ENCODE peak calls at places on chromosome 17, in four cellular contexts. I is left lung, T is OCI-LY7, A is H9. D is an unnamed sample.

GRCh38 chr17:34571428-34572130 is 7.8 kb upstream of the TMEM132E start:
- DNase-seq in I (no peak), A (no peak), T (no peak), D (no peak)

GRCh38 chr17:74442670-74443515 is 11.0 kb downstream of the GPRC5C start:
- DNase-seq in A (peak; percentile 69), I (peak; percentile 92), T (peak; percentile 88), D (no peak)

GRCh38 chr17:43766413-43767052 is 7.9 kb upstream of the SOST start:
- DNase-seq in A (peak; percentile 68), I (no peak), T (peak; percentile 45), D (peak; percentile 38)

GRCh38 chr17:41049110-41049509 is 2.0 kb upstream of the KRTAP2-1 start:
- DNase-seq in A (no peak), T (no peak), I (no peak), D (no peak)

GRCh38 chr17:37406635-37407455 is at the start of the genes ACACA and TADA2A:
- DNase-seq in A (peak; percentile 85), I (peak; percentile 93), T (peak; percentile 86), D (peak; percentile 86)

GRCh38 chr17:35540589-35541404 is 3.3 kb upstream of the SLFN12L start:
- DNase-seq in A (no peak), T (peak; percentile 27), I (peak; percentile 82), D (no peak)

GRCh38 chr17:72754513-72754912 is 338.0 kb downstream of the SLC39A11 start:
- DNase-seq in A (no peak), T (no peak), I (no peak), D (no peak)

GRCh38 chr17:50692448-50693040 is 15.2 kb downstream of the ANKRD40 start:
- DNase-seq in A (no peak), T (no peak), I (no peak), D (no peak)

GRCh38 chr17:17416007-17416399 is 60.8 kb upstream of the MED9 start:
- DNase-seq in T (peak; percentile 89), A (peak; percentile 84), I (no peak), D (peak; percentile 84)

GRCh38 chr17:9427460-9428315 is 147.9 kb downstream of the STX8 start:
- DNase-seq in I (no peak), A (no peak), T (no peak), D (no peak)

GRCh38 chr17:76556759-76557367 is 17.0 kb downstream of the PRCD start:
- DNase-seq in I (peak; percentile 88), T (no peak), A (peak; percentile 35), D (peak; percentile 43)
- H3K4me1 ChIP-seq in I (peaks cover 51% of the 10 kb centered on the region), T (peaks cover 52% of the 10 kb centered on the region), A (no peaks in the 10 kb centered on the region), D (peaks cover 52% of the 10 kb centered on the region)

DNA sequence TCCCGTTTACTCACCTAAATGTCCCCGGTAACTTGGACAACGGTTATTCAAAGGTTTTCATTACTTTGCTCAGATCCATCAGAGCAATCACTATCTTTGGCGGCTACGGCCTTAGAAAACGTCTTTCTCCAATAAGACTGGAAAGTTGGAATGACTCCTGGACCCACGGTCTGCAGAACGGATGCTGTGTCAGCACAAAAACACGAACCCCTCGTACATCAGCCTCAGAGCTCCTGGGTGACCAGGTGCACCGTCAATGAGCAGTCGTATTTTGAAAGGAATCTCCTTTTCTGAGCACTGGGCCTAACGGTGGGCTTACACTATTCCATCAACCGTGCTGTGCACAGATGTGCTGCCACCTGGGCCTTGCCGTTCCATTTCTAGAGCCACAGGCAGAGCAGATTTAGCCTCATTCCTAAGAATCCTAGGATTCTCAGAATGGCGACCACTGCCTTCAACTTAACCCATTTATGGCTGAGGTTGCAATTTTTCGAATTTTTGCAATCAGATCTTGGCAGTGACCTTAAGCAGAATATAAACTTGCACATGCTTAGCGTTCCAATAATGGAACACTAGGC is 110.8 kb upstream of the ZNF750 start:
- DNase-seq in A (no peak), I (peak; percentile 20), T (no peak), D (no peak)
- H3K9me3 ChIP-seq in A (peaks cover 63% of the 10 kb centered on the region), I (no peaks in the 10 kb centered on the region), T (peaks cover 13% of the 10 kb centered on the region), D (peaks cover 3% of the 10 kb centered on the region)

DNA sequence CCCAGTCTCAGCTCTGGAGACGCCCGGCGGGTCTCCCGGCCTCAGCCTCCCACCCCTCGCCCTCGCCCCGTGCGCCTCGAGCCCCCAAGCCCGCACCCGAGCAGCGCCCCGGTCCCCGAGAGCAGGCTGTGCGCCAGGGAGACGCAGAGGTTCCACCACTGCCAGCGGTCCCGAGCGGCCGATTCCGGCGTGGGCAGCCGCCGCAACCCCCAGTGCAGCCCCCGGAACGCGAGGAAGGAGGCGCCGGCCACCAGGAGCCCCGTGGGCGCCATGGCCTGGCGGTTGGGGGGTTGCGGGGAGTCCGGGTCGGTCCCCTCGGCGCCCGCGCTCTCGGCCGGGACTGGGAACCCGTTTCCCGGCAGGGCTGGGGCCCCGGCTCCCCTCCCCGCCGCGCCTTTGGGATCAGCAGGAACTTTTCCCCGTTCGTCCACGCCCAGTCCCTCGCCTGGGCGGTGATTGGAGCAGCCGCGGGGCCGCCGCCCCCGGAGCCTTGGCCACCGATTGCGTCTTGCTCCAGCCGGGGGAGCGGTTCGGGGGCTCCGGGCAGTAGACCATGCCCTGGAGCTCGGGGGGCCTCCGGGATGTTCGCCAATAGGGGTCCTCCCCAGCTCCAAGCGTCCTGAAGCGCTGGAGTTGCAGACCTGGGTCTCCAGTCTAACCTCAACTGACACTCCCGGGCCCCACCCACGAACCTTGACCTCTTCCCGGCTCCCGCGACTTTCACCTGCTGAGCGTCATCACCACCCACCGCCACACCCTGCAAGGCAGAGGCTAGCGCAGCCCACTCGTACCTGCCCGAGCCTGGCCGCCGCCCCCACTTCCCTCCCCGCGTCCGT is at the start of gene TLCD2:
- DNase-seq in T (no peak), I (peak; percentile 92), A (peak; percentile 78), D (no peak)
- H3K4me1 ChIP-seq in T (peaks cover 3% of the 10 kb centered on the region), I (peaks cover 68% of the 10 kb centered on the region), A (peaks cover 2% of the 10 kb centered on the region), D (peaks cover 27% of the 10 kb centered on the region)

GRCh38 chr17:22669721-22670120 is 977.4 kb downstream of the KCNJ18 start:
- DNase-seq in T (no peak), I (no peak), A (no peak), D (no peak)

DNA sequence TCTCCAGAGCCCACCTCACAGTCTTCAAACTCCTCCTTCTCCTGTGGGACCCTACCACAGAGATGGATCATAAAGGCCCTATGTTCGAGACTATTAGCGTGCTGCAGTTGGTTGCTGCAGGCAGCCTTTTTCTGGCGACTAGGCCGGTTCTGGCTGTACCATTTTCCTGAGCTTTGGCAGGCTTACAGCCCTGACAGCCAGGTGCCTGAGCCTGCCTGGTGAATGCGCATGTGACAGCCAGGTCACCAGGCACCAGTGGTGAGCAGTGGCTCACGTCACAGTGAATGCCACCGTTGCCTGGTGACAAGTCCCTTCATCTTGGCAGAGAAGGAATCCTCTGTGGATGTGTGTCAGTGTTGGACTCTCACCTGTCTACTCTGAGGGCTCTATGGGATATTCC is 978.8 kb downstream of the KCNJ18 start:
- DNase-seq in I (peak; percentile 13), A (no peak), T (no peak), D (no peak)
- H3K9me3 ChIP-seq in I (no peaks in the 10 kb centered on the region), A (peaks cover 54% of the 10 kb centered on the region), T (peaks cover 3% of the 10 kb centered on the region), D (peaks cover 4% of the 10 kb centered on the region)

GRCh38 chr17:57527437-57528083 is 217.5 kb downstream of the CCDC182 start:
- DNase-seq in T (no peak), I (no peak), A (no peak), D (no peak)

GRCh38 chr17:57524790-57525543 is 220.1 kb downstream of the CCDC182 start:
- DNase-seq in T (peak; percentile 84), A (no peak), I (no peak), D (no peak)

GRCh38 chr17:57521606-57522435 is 223.3 kb downstream of the CCDC182 start:
- DNase-seq in T (no peak), I (no peak), A (no peak), D (no peak)

GRCh38 chr17:57522436-57523005 is 222.6 kb downstream of the CCDC182 start:
- DNase-seq in A (no peak), T (no peak), I (no peak), D (no peak)

GRCh38 chr17:57523926-57524634 is 221.0 kb downstream of the CCDC182 start:
- DNase-seq in A (no peak), T (no peak), I (peak; percentile 82), D (no peak)
- H3K4me1 ChIP-seq in A (peaks cover 8% of the 10 kb centered on the region), T (peaks cover 76% of the 10 kb centered on the region), I (peaks cover 5% of the 10 kb centered on the region), D (no peaks in the 10 kb centered on the region)

GRCh38 chr17:59668816-59669215 is 38.4 kb downstream of the PTRH2 start:
- DNase-seq in A (no peak), I (no peak), T (no peak), D (no peak)
- H3K9me3 ChIP-seq in A (no peaks in the 10 kb centered on the region), I (no peaks in the 10 kb centered on the region), T (no peaks in the 10 kb centered on the region), D (no peaks in the 10 kb centered on the region)

GRCh38 chr17:46262271-46262670 is 32.7 kb upstream of the LRRC37A start:
- DNase-seq in T (no peak), I (no peak), A (peak; percentile 34), D (no peak)
- H3K4me1 ChIP-seq in T (peaks cover 13% of the 10 kb centered on the region), I (peaks cover 9% of the 10 kb centered on the region), A (no peaks in the 10 kb centered on the region), D (peaks cover 24% of the 10 kb centered on the region)

D was measured in CD4-positive, CD25-positive, alpha-beta regulatory T cell.